ENCODE peak calls at places on chromosomes 12 and 14, in seven cellular contexts. V, K, B, F, U, X and W are unnamed samples.

GRCh38 chr12:15151141-15152091 is 69.8 kb downstream of the RERG start:
- DNase-seq in V (peak), K (peak), B (peak), F (peak), U (no peak), X (no peak), W (peak)

GRCh38 chr14:30580616-30581282 is 21.8 kb downstream of the G2E3 start:
- DNase-seq in V (no peak), K (no peak), B (no peak), F (no peak), U (no peak), X (no peak), W (no peak)

GRCh38 chr12:121391619-121392324 is 8.1 kb upstream of the RNF34 start:
- DNase-seq in V (peak), K (no peak), B (no peak), F (peak), U (no peak), X (peak), W (peak)

GRCh38 chr14:93759781-93760307 is 28.4 kb downstream of the PRIMA1 start:
- DNase-seq in V (no peak), K (no peak), B (no peak), F (peak), U (no peak), X (no peak), W (no peak)

GRCh38 chr14:103546651-103547454 is 15.6 kb downstream of the BAG5 start:
- DNase-seq in V (peak), K (peak), B (peak), F (peak), U (no peak), X (no peak), W (peak)

GRCh38 chr12:129701536-129702165 is 202.2 kb downstream of the TMEM132D start:
- DNase-seq in V (no peak), K (no peak), B (no peak), F (no peak), U (no peak), X (no peak), W (no peak)

GRCh38 chr12:65740506-65740872 is 83.8 kb upstream of the HMGA2 start:
- DNase-seq in V (no peak), K (no peak), B (no peak), F (no peak), U (no peak), X (no peak), W (no peak)

GRCh38 chr14:66315548-66315947 is 170.6 kb upstream of the CCDC196 start:
- DNase-seq in V (no peak), K (no peak), B (no peak), F (no peak), U (no peak), X (no peak), W (no peak)

GRCh38 chr12:11693626-11694025 is 44.2 kb downstream of the ETV6 start:
- DNase-seq in V (no peak), K (no peak), B (no peak), F (no peak), U (no peak), X (no peak), W (no peak)

GRCh38 chr12:99722690-99723486 is 75.3 kb downstream of the GARIN6 start:
- DNase-seq in V (no peak), K (no peak), B (no peak), F (no peak), U (peak), X (no peak), W (no peak)

GRCh38 chr14:52355526-52355925 is 41.4 kb downstream of the PTGER2 start:
- DNase-seq in V (no peak), K (no peak), B (no peak), F (no peak), U (no peak), X (no peak), W (no peak)

GRCh38 chr12:91507754-91508153 is 325.1 kb upstream of the DCN start:
- DNase-seq in V (no peak), K (no peak), B (no peak), F (no peak), U (no peak), X (no peak), W (no peak)

GRCh38 chr12:1927751-1928351 is 9.4 kb upstream of the CACNA2D4 start:
- DNase-seq in V (no peak), K (no peak), B (no peak), F (peak), U (no peak), X (no peak), W (no peak)

GRCh38 chr14:90354551-90355298 is 23.0 kb upstream of the NRDE2 start:
- DNase-seq in V (no peak), K (no peak), B (no peak), F (no peak), U (no peak), X (no peak), W (no peak)

GRCh38 chr14:24389266-24389855 is 9.4 kb upstream of the NYNRIN start:
- DNase-seq in V (peak), K (no peak), B (no peak), F (no peak), U (no peak), X (no peak), W (no peak)

GRCh38 chr14:90664911-90665695 is 151.1 kb downstream of the TTC7B start:
- DNase-seq in V (no peak), K (no peak), B (no peak), F (no peak), U (no peak), X (no peak), W (no peak)

GRCh38 chr12:28247806-28248205 is 57.5 kb downstream of the CCDC91 start:
- DNase-seq in V (no peak), K (no peak), B (no peak), F (no peak), U (no peak), X (no peak), W (no peak)

GRCh38 chr12:16563519-16563918 is 42.4 kb downstream of the LMO3 start:
- DNase-seq in V (no peak), K (no peak), B (no peak), F (no peak), U (no peak), X (no peak), W (no peak)

GRCh38 chr12:80400591-80400991 is 43.4 kb upstream of the PTPRQ start:
- DNase-seq in V (no peak), K (no peak), B (no peak), F (peak), U (no peak), X (no peak), W (no peak)

GRCh38 chr12:63994704-63995103 is 150.2 kb downstream of the SRGAP1 start:
- DNase-seq in V (no peak), K (no peak), B (no peak), F (peak), U (no peak), X (no peak), W (no peak)

GRCh38 chr12:26245175-26245942 is 50.0 kb downstream of the SSPN start:
- DNase-seq in V (no peak), K (no peak), B (no peak), F (no peak), U (no peak), X (no peak), W (no peak)

GRCh38 chr12:115474525-115475353 is 790.8 kb upstream of the TBX3 start:
- DNase-seq in V (no peak), K (no peak), B (peak), F (no peak), U (no peak), X (no peak), W (no peak)
- TF ChIP-seq JUND in V (no peak), K (no peak), B (peak), F (no peak), U (no peak), X (no peak), W (no peak)

GRCh38 chr12:89730060-89730459 is 21.4 kb upstream of the ATP2B1 start:
- DNase-seq in V (peak), K (no peak), B (no peak), F (no peak), U (no peak), X (no peak), W (no peak)

GRCh38 chr12:89733579-89734201 is 25.1 kb upstream of the ATP2B1 start:
- DNase-seq in V (peak), K (no peak), B (no peak), F (no peak), U (no peak), X (no peak), W (no peak)

GRCh38 chr12:89731614-89732013 is 23.0 kb upstream of the ATP2B1 start:
- DNase-seq in V (no peak), K (no peak), B (no peak), F (no peak), U (no peak), X (no peak), W (no peak)

GRCh38 chr12:89731064-89731463 is 22.4 kb upstream of the ATP2B1 start:
- DNase-seq in V (no peak), K (no peak), B (no peak), F (no peak), U (no peak), X (no peak), W (no peak)

DNA sequence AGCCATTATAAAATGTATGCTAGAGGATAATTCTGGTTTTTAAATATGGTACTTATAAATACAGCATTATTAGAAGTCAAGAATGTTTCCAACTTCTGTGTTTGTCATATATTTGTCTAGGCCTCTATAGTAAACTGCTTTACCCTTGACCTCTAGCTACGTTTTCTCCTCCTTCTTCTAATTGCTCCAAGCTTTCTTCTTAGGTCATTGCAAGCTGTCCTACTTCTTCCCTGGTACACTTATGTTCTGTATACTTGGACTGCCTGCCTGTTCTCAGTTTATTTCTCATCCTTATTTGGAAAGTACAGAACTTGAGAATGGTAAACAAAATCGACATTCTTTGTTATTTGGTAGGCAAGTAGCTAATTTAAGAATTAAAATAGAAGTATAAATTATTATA is 23.9 kb upstream of the ATP2B1 start:
- DNase-seq in V (no peak), K (no peak), B (no peak), F (no peak), U (no peak), X (no peak), W (no peak)
- TF ChIP-seq JUND in V (no peak), K (no peak), B (no peak), F (no peak), U (no peak), X (no peak), W (no peak)

GRCh38 chr12:56029166-56029519 is 8.3 kb downstream of the IKZF4 start:
- DNase-seq in V (no peak), K (no peak), B (no peak), F (no peak), U (no peak), X (no peak), W (no peak)
- TF ChIP-seq JUND in V (no peak), K (no peak), B (no peak), F (no peak), U (no peak), X (no peak), W (no peak)

DNA sequence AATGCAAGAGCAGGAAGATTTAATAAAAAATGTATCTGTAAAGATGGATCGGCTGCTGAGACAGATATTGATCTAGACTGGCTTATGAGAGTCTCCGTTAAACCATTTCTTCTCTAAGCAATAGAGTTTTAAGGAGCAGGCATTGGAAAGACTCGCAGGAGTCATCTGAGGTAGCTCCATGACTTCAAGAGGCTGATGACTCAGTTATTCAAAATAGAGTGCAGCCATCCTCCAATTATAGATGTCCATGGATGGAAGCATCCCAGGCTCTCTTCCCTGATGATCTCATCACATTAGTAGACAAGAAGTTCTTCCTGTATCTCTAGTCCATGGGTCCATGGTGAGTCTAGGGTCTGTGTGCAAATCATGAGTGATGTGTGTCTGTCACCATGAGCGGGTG is 638.3 kb upstream of the TMEM132C start:
- DNase-seq in V (no peak), K (no peak), B (no peak), F (no peak), U (no peak), X (no peak), W (no peak)
- TF ChIP-seq JUND in V (no peak), K (no peak), B (no peak), F (no peak), U (no peak), X (no peak), W (no peak)

GRCh38 chr14:23306412-23307145 is at the start of gene BCL2L2:
- DNase-seq in V (peak), K (peak), B (peak), F (peak), U (peak), X (no peak), W (peak)
- TF ChIP-seq JUND in V (peak), K (peak), B (no peak), F (no peak), U (peak), X (peak), W (no peak)

GRCh38 chr12:123681605-123682004 is 10.7 kb downstream of the TCTN2 start:
- DNase-seq in V (no peak), K (no peak), B (no peak), F (no peak), U (no peak), X (peak), W (no peak)
- TF ChIP-seq JUND in V (no peak), K (no peak), B (no peak), F (no peak), U (no peak), X (no peak), W (no peak)

GRCh38 chr14:23299558-23299957 is 3.1 kb downstream of the PPP1R3E start:
- DNase-seq in V (peak), K (peak), B (no peak), F (no peak), U (no peak), X (no peak), W (peak)
- TF ChIP-seq JUND in V (no peak), K (no peak), B (no peak), F (no peak), U (no peak), X (no peak), W (no peak)

GRCh38 chr12:69840727-69841126 is 15.7 kb downstream of the MYRFL start:
- DNase-seq in V (no peak), K (no peak), B (no peak), F (no peak), U (no peak), X (no peak), W (no peak)
- TF ChIP-seq JUND in V (no peak), K (no peak), B (no peak), F (no peak), U (no peak), X (no peak), W (no peak)

GRCh38 chr12:108618079-108618952 is 15.4 kb downstream of the SELPLG start:
- DNase-seq in V (peak), K (peak), B (peak), F (peak), U (peak), X (no peak), W (peak)

GRCh38 chr12:108619369-108620160 is 14.1 kb downstream of the SELPLG start:
- DNase-seq in V (no peak), K (no peak), B (no peak), F (no peak), U (no peak), X (no peak), W (no peak)

GRCh38 chr12:108616359-108616758 is 17.3 kb downstream of the SELPLG start:
- DNase-seq in V (no peak), K (no peak), B (no peak), F (no peak), U (no peak), X (no peak), W (no peak)

GRCh38 chr12:108615918-108616317 is 17.8 kb downstream of the SELPLG start:
- DNase-seq in V (no peak), K (no peak), B (no peak), F (no peak), U (no peak), X (no peak), W (no peak)

GRCh38 chr12:108616941-108617858 is 16.5 kb downstream of the SELPLG start:
- DNase-seq in V (no peak), K (no peak), B (no peak), F (no peak), U (no peak), X (peak), W (no peak)
- TF ChIP-seq JUND in V (no peak), K (no peak), B (no peak), F (no peak), U (no peak), X (no peak), W (no peak)